ENCODE peak calls at places on chromosome 1, in six cellular contexts. One of them, this sample, is unnamed.

GRCh38 chr1:80646053-80646452 is 1154.7 kb upstream of the ADGRL2 start:
- DNase-seq in astrocyte: no peak
- DNase-seq in cardiac fibroblast: no peak
- DNase-seq in AG10803: no peak
- DNase-seq in SK-N-SH: no peak
- DNase-seq in neural progenitor cell: no peak
- DNase-seq in this sample: no peak

GRCh38 chr1:159921700-159922498 is 3.4 kb downstream of the TAGLN2 start:
- DNase-seq in neural progenitor cell: no peak
- DNase-seq in SK-N-SH: peak
- DNase-seq in astrocyte: peak
- DNase-seq in AG10803: no peak
- DNase-seq in cardiac fibroblast: peak
- DNase-seq in this sample: no peak

GRCh38 chr1:159088566-159089183 is 12.1 kb upstream of the AIM2 start:
- DNase-seq in SK-N-SH: no peak
- DNase-seq in neural progenitor cell: no peak
- DNase-seq in astrocyte: no peak
- DNase-seq in AG10803: no peak
- DNase-seq in cardiac fibroblast: no peak
- DNase-seq in this sample: no peak

GRCh38 chr1:7199077-7199779 is 414.0 kb downstream of the CAMTA1 start:
- DNase-seq in astrocyte: peak
- DNase-seq in SK-N-SH: no peak
- DNase-seq in neural progenitor cell: peak
- DNase-seq in AG10803: no peak
- DNase-seq in cardiac fibroblast: no peak
- DNase-seq in this sample: no peak

GRCh38 chr1:30968220-30968971 is 59.8 kb upstream of the SDC3 start:
- DNase-seq in neural progenitor cell: no peak
- DNase-seq in cardiac fibroblast: no peak
- DNase-seq in astrocyte: no peak
- DNase-seq in SK-N-SH: no peak
- DNase-seq in AG10803: no peak
- DNase-seq in this sample: no peak

GRCh38 chr1:21568006-21568746 is 59.0 kb downstream of the ALPL start:
- DNase-seq in astrocyte: peak
- DNase-seq in SK-N-SH: peak
- DNase-seq in neural progenitor cell: no peak
- DNase-seq in cardiac fibroblast: peak
- DNase-seq in AG10803: no peak
- DNase-seq in this sample: no peak

GRCh38 chr1:206686486-206687249 is 2.0 kb downstream of the MAPKAPK2 start:
- DNase-seq in neural progenitor cell: no peak
- DNase-seq in cardiac fibroblast: no peak
- DNase-seq in SK-N-SH: no peak
- DNase-seq in AG10803: no peak
- DNase-seq in astrocyte: no peak
- DNase-seq in this sample: no peak

GRCh38 chr1:112546076-112546475 is 37.3 kb downstream of the WNT2B start:
- DNase-seq in AG10803: no peak
- DNase-seq in neural progenitor cell: no peak
- DNase-seq in SK-N-SH: no peak
- DNase-seq in astrocyte: no peak
- DNase-seq in cardiac fibroblast: no peak
- DNase-seq in this sample: no peak

GRCh38 chr1:248847181-248847955 is 9.3 kb downstream of the ZNF672 start:
- DNase-seq in neural progenitor cell: no peak
- DNase-seq in cardiac fibroblast: no peak
- DNase-seq in AG10803: no peak
- DNase-seq in astrocyte: no peak
- DNase-seq in SK-N-SH: no peak
- DNase-seq in this sample: no peak

GRCh38 chr1:117932576-117932975 is 3.0 kb downstream of the WDR3 start:
- DNase-seq in cardiac fibroblast: no peak
- DNase-seq in SK-N-SH: no peak
- DNase-seq in AG10803: no peak
- DNase-seq in neural progenitor cell: no peak
- DNase-seq in astrocyte: no peak
- DNase-seq in this sample: no peak

GRCh38 chr1:214101246-214101645 is 113.5 kb downstream of the PROX1 start:
- DNase-seq in SK-N-SH: no peak
- DNase-seq in astrocyte: no peak
- DNase-seq in neural progenitor cell: no peak
- DNase-seq in AG10803: no peak
- DNase-seq in cardiac fibroblast: no peak
- DNase-seq in this sample: no peak

GRCh38 chr1:67578397-67579020 is 106.5 kb upstream of the GADD45A start:
- DNase-seq in cardiac fibroblast: no peak
- DNase-seq in neural progenitor cell: no peak
- DNase-seq in AG10803: no peak
- DNase-seq in SK-N-SH: no peak
- DNase-seq in astrocyte: no peak
- DNase-seq in this sample: peak

GRCh38 chr1:184618851-184619250 is 135.8 kb downstream of the EDEM3 start:
- DNase-seq in AG10803: no peak
- DNase-seq in astrocyte: no peak
- DNase-seq in SK-N-SH: no peak
- DNase-seq in neural progenitor cell: no peak
- DNase-seq in cardiac fibroblast: no peak
- DNase-seq in this sample: no peak

GRCh38 chr1:10267319-10267718 is 56.9 kb downstream of the KIF1B start:
- DNase-seq in AG10803: peak
- DNase-seq in cardiac fibroblast: peak
- DNase-seq in SK-N-SH: no peak
- DNase-seq in astrocyte: peak
- DNase-seq in neural progenitor cell: no peak
- DNase-seq in this sample: no peak

GRCh38 chr1:44784094-44785026 is 3.6 kb downstream of the BEST4 start:
- DNase-seq in astrocyte: no peak
- DNase-seq in AG10803: no peak
- DNase-seq in cardiac fibroblast: no peak
- DNase-seq in neural progenitor cell: peak
- DNase-seq in SK-N-SH: peak
- DNase-seq in this sample: no peak

GRCh38 chr1:89873757-89874156 is 52.9 kb downstream of the LRRC8D start:
- DNase-seq in cardiac fibroblast: peak
- DNase-seq in neural progenitor cell: no peak
- DNase-seq in AG10803: peak
- DNase-seq in astrocyte: peak
- DNase-seq in SK-N-SH: peak
- DNase-seq in this sample: no peak

DNA sequence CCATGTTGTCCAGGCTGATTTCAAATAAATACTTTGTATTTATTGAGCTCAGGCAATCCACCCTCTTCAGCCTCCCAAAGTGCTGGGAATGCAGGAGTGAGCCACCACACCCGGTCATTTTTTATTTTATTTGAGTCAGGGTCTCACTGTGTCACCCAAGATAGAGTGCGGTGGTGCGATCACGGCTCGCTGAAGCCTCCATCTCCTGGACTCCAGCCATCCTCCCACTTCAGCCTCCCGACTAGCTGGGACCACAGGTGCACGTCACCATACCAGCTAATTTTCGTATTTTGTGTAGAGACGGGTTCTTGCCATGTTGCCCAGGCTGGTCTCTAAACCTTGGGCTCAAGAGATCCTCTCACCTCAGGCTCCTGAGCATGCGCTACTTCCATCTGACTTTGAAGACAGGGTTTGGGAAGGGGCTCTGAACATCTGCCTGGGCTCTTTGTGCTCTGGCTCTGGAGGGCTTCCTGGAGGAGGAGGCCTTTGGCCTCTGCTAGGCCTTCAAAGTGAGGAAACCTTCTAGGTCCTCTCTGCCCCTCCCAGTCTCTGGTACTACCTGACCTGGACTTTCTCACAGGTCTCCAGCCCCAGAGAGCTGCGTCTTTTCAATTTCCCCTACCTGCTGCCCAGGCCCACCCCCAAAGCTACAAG is 5.8 kb downstream of the HSPB7 start:
- DNase-seq in astrocyte: no peak
- DNase-seq in AG10803: no peak
- DNase-seq in neural progenitor cell: no peak
- DNase-seq in cardiac fibroblast: no peak
- DNase-seq in SK-N-SH: no peak
- DNase-seq in this sample: no peak
- H3K4me3 ChIP-seq in astrocyte: no peak
- H3K4me3 ChIP-seq in AG10803: peak
- H3K4me3 ChIP-seq in neural progenitor cell: no peak
- H3K4me3 ChIP-seq in cardiac fibroblast: no peak
- H3K4me3 ChIP-seq in SK-N-SH: no peak
- H3K4me3 ChIP-seq in this sample: no peak

DNA sequence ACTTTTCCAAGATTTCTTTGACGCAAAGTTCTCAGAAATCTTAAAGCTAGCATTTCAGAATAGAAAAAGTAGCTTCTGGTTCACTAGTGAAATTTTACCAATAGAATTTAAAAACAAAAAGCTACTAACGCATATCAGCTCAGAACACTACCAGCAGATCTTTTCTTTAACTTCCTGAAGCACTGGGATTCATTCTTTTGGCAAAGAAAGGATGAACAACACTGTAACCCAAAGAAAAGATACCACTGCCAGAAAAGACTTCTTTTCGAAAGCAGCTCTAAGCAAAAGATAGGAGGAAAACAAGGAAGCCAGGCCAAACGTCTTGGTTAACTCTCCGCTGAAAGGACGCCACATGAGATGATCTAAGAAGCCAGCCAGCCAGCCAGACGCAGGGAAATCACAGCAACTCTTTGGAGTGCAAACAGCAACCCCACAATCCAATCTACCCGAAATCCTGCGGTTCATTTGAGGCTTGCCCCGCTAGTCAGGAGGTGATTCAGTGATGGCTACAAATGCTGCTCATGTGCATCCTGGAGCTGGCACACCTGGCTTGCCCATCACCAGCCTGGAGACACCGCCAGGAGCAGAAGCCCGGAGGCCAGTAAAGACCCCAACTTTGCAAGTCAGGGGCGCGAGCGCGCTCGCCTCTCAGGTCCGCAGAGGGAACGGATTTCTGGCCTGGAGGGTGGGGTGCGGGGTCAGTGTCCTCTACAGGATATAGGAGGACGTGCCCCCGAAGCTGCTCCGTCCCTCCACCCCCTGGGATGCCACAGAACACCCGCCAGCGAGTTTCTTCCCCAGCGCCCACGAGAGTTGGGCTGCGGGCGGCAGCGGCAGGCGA is 812 bp downstream of the NBPF1 start:
- DNase-seq in neural progenitor cell: peak
- DNase-seq in cardiac fibroblast: peak
- DNase-seq in SK-N-SH: peak
- DNase-seq in AG10803: peak
- DNase-seq in astrocyte: peak
- DNase-seq in this sample: no peak
- TF ChIP-seq CTCF in neural progenitor cell: no peak
- TF ChIP-seq CTCF in cardiac fibroblast: no peak
- TF ChIP-seq CTCF in SK-N-SH: peak
- TF ChIP-seq CTCF in AG10803: peak
- TF ChIP-seq CTCF in astrocyte: no peak
- TF ChIP-seq CTCF in this sample: no peak

GRCh38 chr1:170663441-170664282 is at the start of gene PRRX1:
- DNase-seq in cardiac fibroblast: peak
- DNase-seq in AG10803: peak
- DNase-seq in SK-N-SH: no peak
- DNase-seq in neural progenitor cell: no peak
- DNase-seq in astrocyte: no peak
- DNase-seq in this sample: no peak

GRCh38 chr1:170661646-170662411 is 2.1 kb upstream of the PRRX1 start:
- DNase-seq in astrocyte: peak
- DNase-seq in AG10803: peak
- DNase-seq in neural progenitor cell: peak
- DNase-seq in SK-N-SH: peak
- DNase-seq in cardiac fibroblast: peak
- DNase-seq in this sample: no peak

GRCh38 chr1:170664283-170664827 is 424 bp downstream of the PRRX1 start:
- DNase-seq in SK-N-SH: peak
- DNase-seq in cardiac fibroblast: peak
- DNase-seq in AG10803: no peak
- DNase-seq in astrocyte: no peak
- DNase-seq in neural progenitor cell: peak
- DNase-seq in this sample: no peak

GRCh38 chr1:170662561-170662971 is 1.4 kb upstream of the PRRX1 start:
- DNase-seq in neural progenitor cell: no peak
- DNase-seq in astrocyte: no peak
- DNase-seq in AG10803: no peak
- DNase-seq in cardiac fibroblast: no peak
- DNase-seq in SK-N-SH: no peak
- DNase-seq in this sample: no peak

GRCh38 chr1:170663011-170663410 is 920 bp upstream of the PRRX1 start:
- DNase-seq in AG10803: peak
- DNase-seq in cardiac fibroblast: peak
- DNase-seq in SK-N-SH: no peak
- DNase-seq in neural progenitor cell: peak
- DNase-seq in astrocyte: no peak
- DNase-seq in this sample: no peak
- H3K4me3 ChIP-seq in AG10803: peak
- H3K4me3 ChIP-seq in cardiac fibroblast: peak
- H3K4me3 ChIP-seq in SK-N-SH: peak
- H3K4me3 ChIP-seq in neural progenitor cell: peak
- H3K4me3 ChIP-seq in astrocyte: peak
- H3K4me3 ChIP-seq in this sample: no peak

DNA sequence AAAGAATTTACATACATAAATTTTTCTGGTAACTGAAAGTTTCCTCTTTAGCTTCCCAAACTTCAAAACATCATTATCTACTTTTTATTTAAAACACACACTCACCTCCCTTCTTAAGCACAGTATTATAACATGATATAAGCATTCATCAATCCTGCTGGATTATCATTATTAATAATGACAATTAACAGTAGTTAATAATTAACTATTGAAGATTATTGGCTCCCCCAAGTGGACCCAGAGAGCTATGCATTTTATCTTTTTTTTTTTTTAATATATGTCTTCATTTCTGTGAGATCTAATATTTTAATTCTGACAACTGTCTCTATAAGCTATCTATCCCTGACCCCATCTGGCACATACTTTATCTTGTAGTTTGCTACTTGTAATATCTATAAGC is 252.1 kb upstream of the CACYBP start:
- DNase-seq in astrocyte: no peak
- DNase-seq in neural progenitor cell: no peak
- DNase-seq in SK-N-SH: no peak
- DNase-seq in AG10803: no peak
- DNase-seq in cardiac fibroblast: no peak
- DNase-seq in this sample: no peak
- TF ChIP-seq CTCF in astrocyte: no peak
- TF ChIP-seq CTCF in neural progenitor cell: peak
- TF ChIP-seq CTCF in SK-N-SH: peak
- TF ChIP-seq CTCF in AG10803: peak
- TF ChIP-seq CTCF in cardiac fibroblast: no peak
- TF ChIP-seq CTCF in this sample: peak

This sample was measured in LNCaP clone FGC.